ENCODE peak calls at places on chromosomes 6 and 20, in nine cellular contexts. Z is uterus, W is breast epithelium, U is heart right ventricle, B is tibial nerve, C is testis, L is astrocyte, Q is tibial artery, E is brain microvascular endothelial cell. D is an unnamed sample.

GRCh38 chr20:61572789-61573188 is 320.7 kb downstream of the CDH4 start:
- DNase-seq in Z (no peak), W (no peak), U (no peak), B (no peak), C (no peak), L (no peak), Q (no peak), E (no peak), D (no peak)

GRCh38 chr6:146357578-146358340 is 185.9 kb upstream of the RAB32 start:
- DNase-seq in Z (no peak), W (no peak), U (no peak), B (no peak), C (no peak), L (peak), Q (no peak), E (peak), D (no peak)

GRCh38 chr6:73290435-73290834 is 27.4 kb upstream of the KHDC1 start:
- DNase-seq in Z (no peak), W (no peak), U (no peak), B (no peak), C (no peak), L (peak), Q (no peak), E (peak), D (no peak)

GRCh38 chr6:7819641-7820040 is 90.9 kb downstream of the TXNDC5 start:
- DNase-seq in Z (no peak), W (no peak), U (no peak), B (no peak), C (no peak), L (peak), Q (no peak), E (no peak), D (no peak)

GRCh38 chr6:33976425-33977360 is 169.2 kb downstream of the GRM4 start:
- DNase-seq in Z (no peak), W (no peak), U (no peak), B (no peak), C (no peak), L (no peak), Q (peak), E (no peak), D (peak)

GRCh38 chr20:23161244-23161875 is 75.2 kb upstream of the CD93 start:
- DNase-seq in Z (peak), W (no peak), U (no peak), B (no peak), C (no peak), L (peak), Q (peak), E (peak), D (no peak)

GRCh38 chr6:50818673-50819072 is at the start of gene TFAP2B:
- DNase-seq in Z (no peak), W (no peak), U (no peak), B (no peak), C (no peak), L (no peak), Q (no peak), E (no peak), D (no peak)

GRCh38 chr20:24694157-24694726 is 224.8 kb downstream of the SYNDIG1 start:
- DNase-seq in Z (peak), W (peak), U (no peak), B (no peak), C (peak), L (no peak), Q (peak), E (no peak), D (no peak)

GRCh38 chr6:32194825-32195651 is 2.6 kb upstream of the GPSM3 start:
- DNase-seq in Z (no peak), W (peak), U (no peak), B (peak), C (peak), L (peak), Q (no peak), E (peak), D (peak)

GRCh38 chr20:25061821-25062530 is 4.0 kb upstream of the ACSS1 start:
- DNase-seq in Z (peak), W (no peak), U (no peak), B (no peak), C (no peak), L (no peak), Q (no peak), E (no peak), D (no peak)

GRCh38 chr6:158266131-158266530 is 46.1 kb upstream of the TULP4 start:
- DNase-seq in Z (no peak), W (no peak), U (no peak), B (no peak), C (no peak), L (no peak), Q (no peak), E (peak), D (no peak)

GRCh38 chr20:44716309-44717106 is 1.3 kb downstream of the CCN5 start:
- DNase-seq in Z (no peak), W (peak), U (no peak), B (no peak), C (no peak), L (no peak), Q (no peak), E (no peak), D (no peak)

GRCh38 chr20:44715495-44716308 is 533 bp downstream of the CCN5 start:
- DNase-seq in Z (no peak), W (no peak), U (no peak), B (no peak), C (no peak), L (no peak), Q (no peak), E (no peak), D (no peak)

GRCh38 chr20:44714102-44714700 is 968 bp upstream of the CCN5 start:
- DNase-seq in Z (no peak), W (peak), U (no peak), B (no peak), C (peak), L (no peak), Q (peak), E (no peak), D (no peak)

GRCh38 chr20:44717986-44718385 is 2.8 kb downstream of the CCN5 start:
- DNase-seq in Z (no peak), W (no peak), U (no peak), B (no peak), C (no peak), L (no peak), Q (no peak), E (no peak), D (peak)

DNA sequence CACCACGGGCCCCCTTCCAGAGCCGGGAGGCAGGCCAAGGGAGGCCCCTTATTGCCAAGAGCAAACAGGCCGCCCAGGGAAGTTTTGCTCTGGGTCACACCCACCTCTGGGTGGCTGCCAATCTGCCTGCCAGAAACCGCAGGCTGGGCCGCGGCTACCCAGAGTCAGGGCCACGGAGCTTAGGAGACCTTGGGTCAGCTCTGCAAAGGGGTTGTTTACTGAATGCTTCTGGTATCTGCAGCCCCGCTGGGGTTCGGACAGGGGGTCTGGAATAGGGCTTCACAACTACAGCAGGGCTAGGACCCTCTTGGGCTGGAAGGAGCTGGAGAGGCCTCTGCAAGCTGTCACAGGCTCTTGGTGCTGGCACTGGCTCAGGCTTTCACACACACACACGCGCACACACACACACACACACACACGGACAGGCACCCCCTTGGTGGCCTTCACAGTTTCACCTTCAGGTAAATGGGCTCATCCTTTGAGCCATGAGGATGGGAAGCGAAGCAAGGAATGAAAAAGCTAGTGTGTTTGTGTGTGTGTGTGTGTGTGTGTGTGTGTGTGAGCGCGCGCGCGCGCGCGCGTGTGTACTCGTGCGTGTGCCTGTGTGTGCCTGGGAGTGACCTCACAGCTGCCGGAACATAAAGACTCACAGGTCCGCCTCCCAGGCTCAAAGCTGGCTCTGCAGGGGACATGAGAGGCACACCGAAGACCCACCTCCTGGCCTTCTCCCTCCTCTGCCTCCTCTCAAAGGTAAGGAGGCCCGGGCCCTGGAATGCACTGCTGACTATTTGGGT is at the start of gene CCN5:
- DNase-seq in Z (peak), W (peak), U (peak), B (peak), C (peak), L (peak), Q (peak), E (peak), D (no peak)
- H3K27ac ChIP-seq in Z (peak), W (peak), U (peak), B (peak), C (peak), L (no peak), Q (peak), E (no peak), D (no peak)

DNA sequence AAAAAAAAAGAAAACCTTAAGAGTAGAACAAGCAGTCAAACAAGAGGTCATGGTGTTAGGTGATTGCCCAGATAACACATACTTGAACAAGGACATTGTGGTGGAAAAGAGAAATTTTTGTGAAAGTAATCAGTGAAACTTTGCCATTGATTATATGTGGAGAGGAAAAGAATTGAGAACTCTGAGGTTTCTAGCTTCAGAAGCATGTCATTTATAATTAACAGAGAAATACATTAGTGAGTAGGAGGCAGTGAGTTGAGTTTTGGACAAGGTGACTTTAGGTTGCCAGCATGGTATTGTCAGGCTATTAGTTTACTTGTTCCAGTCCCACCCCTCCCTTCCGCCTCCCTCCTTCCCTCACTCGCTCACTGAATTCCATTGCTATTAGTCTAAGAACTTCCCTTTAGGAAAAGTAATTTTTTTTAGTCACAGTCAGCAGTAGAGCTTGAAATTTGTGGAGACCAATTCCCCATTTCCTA is 17.2 kb downstream of the TAB2 start:
- DNase-seq in Z (no peak), W (no peak), U (no peak), B (no peak), C (no peak), L (peak), Q (no peak), E (peak), D (no peak)
- TF ChIP-seq CTCF in Z (no peak), W (no peak), U (no peak), B (no peak), C (no peak), L (no peak), Q (no peak), E (no peak), D (no peak)

GRCh38 chr20:50199703-50200102 is 9.1 kb downstream of the CEBPB start:
- DNase-seq in Z (no peak), W (no peak), U (no peak), B (no peak), C (no peak), L (no peak), Q (no peak), E (no peak), D (no peak)
- H3K27ac ChIP-seq in Z (no peak), W (peak), U (no peak), B (no peak), C (no peak), L (no peak), Q (no peak), E (no peak), D (no peak)

GRCh38 chr6:29720863-29721262 is 2.4 kb upstream of the HLA-F start:
- DNase-seq in Z (no peak), W (no peak), U (no peak), B (no peak), C (no peak), L (no peak), Q (no peak), E (no peak), D (peak)
- TF ChIP-seq CTCF in Z (no peak), W (no peak), U (no peak), B (no peak), C (no peak), L (no peak), Q (no peak), E (no peak), D (peak)

D was measured in WERI-Rb-1.